ENCODE peak calls at places on chromosome 1, in six cellular contexts. One of them, this sample, is unnamed. For H3K36me3 and H3K4me1, the result is how much of the 10 kb centered on the place peaks cover.

GRCh38 chr1:30048905-30049304 is 674.5 kb downstream of the MATN1 start:
- DNase-seq in heart left ventricle: no peak
- DNase-seq in Peyer's patch: no peak
- DNase-seq in K562: no peak
- DNase-seq in transverse colon: no peak
- DNase-seq in IMR-90: no peak
- DNase-seq in this sample: no peak

GRCh38 chr1:220921991-220922390 is 42.7 kb downstream of the HLX start:
- DNase-seq in heart left ventricle: no peak
- DNase-seq in Peyer's patch: no peak
- DNase-seq in K562: no peak
- DNase-seq in transverse colon: no peak
- DNase-seq in IMR-90: no peak
- DNase-seq in this sample: no peak

GRCh38 chr1:218294531-218294930 is 9.4 kb downstream of the RRP15 start:
- DNase-seq in heart left ventricle: no peak
- DNase-seq in Peyer's patch: no peak
- DNase-seq in K562: no peak
- DNase-seq in transverse colon: no peak
- DNase-seq in IMR-90: peak
- DNase-seq in this sample: no peak

GRCh38 chr1:210347112-210347511 is 18.4 kb downstream of the HHAT start:
- DNase-seq in heart left ventricle: no peak
- DNase-seq in Peyer's patch: no peak
- DNase-seq in K562: no peak
- DNase-seq in transverse colon: no peak
- DNase-seq in IMR-90: no peak
- DNase-seq in this sample: no peak

GRCh38 chr1:160342520-160342919 is 530 bp downstream of the COPA start:
- DNase-seq in heart left ventricle: no peak
- DNase-seq in Peyer's patch: no peak
- DNase-seq in K562: peak
- DNase-seq in transverse colon: no peak
- DNase-seq in IMR-90: no peak
- DNase-seq in this sample: no peak

GRCh38 chr1:87030740-87031400 is 116.4 kb downstream of the HS2ST1 start:
- DNase-seq in heart left ventricle: no peak
- DNase-seq in Peyer's patch: no peak
- DNase-seq in K562: no peak
- DNase-seq in transverse colon: no peak
- DNase-seq in IMR-90: no peak
- DNase-seq in this sample: no peak

GRCh38 chr1:6107409-6108356 is 62.0 kb downstream of the KCNAB2 start:
- DNase-seq in heart left ventricle: no peak
- DNase-seq in Peyer's patch: no peak
- DNase-seq in K562: no peak
- DNase-seq in transverse colon: no peak
- DNase-seq in IMR-90: no peak
- DNase-seq in this sample: no peak

GRCh38 chr1:226268421-226269124 is 40.4 kb downstream of the LIN9 start:
- DNase-seq in heart left ventricle: no peak
- DNase-seq in Peyer's patch: no peak
- DNase-seq in K562: no peak
- DNase-seq in transverse colon: no peak
- DNase-seq in IMR-90: peak
- DNase-seq in this sample: no peak

GRCh38 chr1:67652800-67653199 is 32.2 kb upstream of the GADD45A start:
- DNase-seq in heart left ventricle: no peak
- DNase-seq in Peyer's patch: no peak
- DNase-seq in K562: peak
- DNase-seq in transverse colon: no peak
- DNase-seq in IMR-90: peak
- DNase-seq in this sample: no peak

GRCh38 chr1:36366091-36366661 is 19.5 kb downstream of the STK40 start:
- DNase-seq in heart left ventricle: peak
- DNase-seq in Peyer's patch: no peak
- DNase-seq in K562: no peak
- DNase-seq in transverse colon: no peak
- DNase-seq in IMR-90: peak
- DNase-seq in this sample: no peak

GRCh38 chr1:155226910-155227260 is 18.4 kb downstream of the MTX1 start:
- DNase-seq in heart left ventricle: peak
- DNase-seq in Peyer's patch: peak
- DNase-seq in K562: peak
- DNase-seq in transverse colon: peak
- DNase-seq in IMR-90: peak
- DNase-seq in this sample: peak

GRCh38 chr1:6497215-6497866 is 5.9 kb upstream of the PLEKHG5 start:
- DNase-seq in heart left ventricle: peak
- DNase-seq in Peyer's patch: no peak
- DNase-seq in K562: peak
- DNase-seq in transverse colon: peak
- DNase-seq in IMR-90: no peak
- DNase-seq in this sample: peak

GRCh38 chr1:221708076-221708571 is 33.8 kb downstream of the DUSP10 start:
- DNase-seq in heart left ventricle: no peak
- DNase-seq in Peyer's patch: no peak
- DNase-seq in K562: peak
- DNase-seq in transverse colon: no peak
- DNase-seq in IMR-90: no peak
- DNase-seq in this sample: no peak

GRCh38 chr1:194004146-194004545 is 817.7 kb upstream of the B3GALT2 start:
- DNase-seq in heart left ventricle: no peak
- DNase-seq in Peyer's patch: no peak
- DNase-seq in K562: no peak
- DNase-seq in transverse colon: no peak
- DNase-seq in IMR-90: no peak
- DNase-seq in this sample: no peak

GRCh38 chr1:28308750-28309149 is 20.1 kb upstream of the MED18 start:
- DNase-seq in heart left ventricle: no peak
- DNase-seq in Peyer's patch: no peak
- DNase-seq in K562: no peak
- DNase-seq in transverse colon: no peak
- DNase-seq in IMR-90: no peak
- DNase-seq in this sample: no peak

GRCh38 chr1:81234237-81234636 is 566.5 kb upstream of the ADGRL2 start:
- DNase-seq in heart left ventricle: no peak
- DNase-seq in Peyer's patch: no peak
- DNase-seq in K562: no peak
- DNase-seq in transverse colon: no peak
- DNase-seq in IMR-90: no peak
- DNase-seq in this sample: no peak

DNA sequence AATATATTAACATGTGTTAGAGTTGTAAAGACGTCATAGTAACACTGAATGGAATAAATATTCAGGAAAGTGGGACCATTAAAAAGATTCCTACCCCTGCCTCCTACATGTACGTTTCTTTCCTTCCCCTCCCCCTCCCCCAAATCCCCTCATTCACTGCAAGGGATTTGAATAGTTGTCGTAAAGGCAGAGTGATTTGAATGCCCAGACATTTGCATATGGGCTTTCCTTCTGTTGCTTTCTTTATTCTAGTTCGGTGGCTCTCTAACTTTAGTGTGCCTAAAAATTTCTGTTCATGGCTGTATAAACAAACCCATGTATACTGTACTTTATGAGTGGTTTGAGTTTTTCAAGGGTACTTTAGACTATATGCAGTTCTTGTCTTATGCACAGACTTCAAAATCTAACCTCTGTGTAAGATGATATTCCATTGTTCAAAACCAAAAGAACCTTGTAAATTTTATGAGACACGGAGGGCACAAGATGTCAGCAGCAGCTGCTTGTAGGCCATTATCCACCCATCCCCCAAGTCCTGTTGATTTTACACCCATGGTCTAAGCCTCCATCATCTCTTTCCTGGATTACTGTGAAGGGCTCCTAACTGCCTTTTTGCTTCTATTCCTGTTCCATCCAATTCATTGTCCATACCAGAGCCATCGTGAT is 107.0 kb upstream of the POU3F1 start:
- DNase-seq in heart left ventricle: no peak
- DNase-seq in Peyer's patch: no peak
- DNase-seq in K562: no peak
- DNase-seq in transverse colon: no peak
- DNase-seq in IMR-90: no peak
- DNase-seq in this sample: no peak
- TF ChIP-seq POLR2A in heart left ventricle: no peak
- TF ChIP-seq POLR2A in Peyer's patch: no peak
- TF ChIP-seq POLR2A in K562: no peak
- TF ChIP-seq POLR2A in transverse colon: no peak
- TF ChIP-seq POLR2A in IMR-90: no peak
- TF ChIP-seq POLR2A in this sample: no peak

DNA sequence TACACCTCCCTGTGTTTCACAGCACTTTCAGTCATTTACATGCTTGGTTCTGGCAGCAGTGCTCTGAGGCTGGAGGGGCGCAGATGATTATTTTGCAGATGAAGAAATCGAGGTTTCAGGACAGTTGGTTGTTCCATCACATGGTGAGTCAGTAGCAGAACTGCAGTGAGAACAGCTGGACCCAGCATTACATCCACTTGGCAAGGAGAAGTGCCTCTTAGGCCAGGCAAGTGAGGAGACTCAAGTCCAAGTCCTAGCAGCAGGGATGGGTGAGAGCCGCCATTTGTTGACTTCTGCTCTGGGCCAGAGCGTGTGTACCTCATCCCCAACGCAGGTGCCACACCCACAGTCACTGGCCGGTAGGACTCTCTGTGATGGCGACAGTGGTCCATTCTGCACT is 26.8 kb upstream of the EPHA8 start:
- DNase-seq in heart left ventricle: no peak
- DNase-seq in Peyer's patch: peak
- DNase-seq in K562: no peak
- DNase-seq in transverse colon: no peak
- DNase-seq in IMR-90: peak
- DNase-seq in this sample: no peak
- H3K36me3 ChIP-seq in heart left ventricle: under half
- H3K36me3 ChIP-seq in Peyer's patch: under half
- H3K36me3 ChIP-seq in K562: under half
- H3K36me3 ChIP-seq in transverse colon: under half
- H3K36me3 ChIP-seq in IMR-90: under half
- H3K36me3 ChIP-seq in this sample: under half

GRCh38 chr1:184059887-184060286 is 8.4 kb downstream of the TSEN15 start:
- DNase-seq in heart left ventricle: no peak
- DNase-seq in Peyer's patch: no peak
- DNase-seq in K562: no peak
- DNase-seq in transverse colon: no peak
- DNase-seq in IMR-90: no peak
- DNase-seq in this sample: no peak
- H3K4me1 ChIP-seq in heart left ventricle: under half
- H3K4me1 ChIP-seq in Peyer's patch: under half
- H3K4me1 ChIP-seq in K562: under half
- H3K4me1 ChIP-seq in transverse colon: under half
- H3K4me1 ChIP-seq in IMR-90: under half
- H3K4me1 ChIP-seq in this sample: under half

GRCh38 chr1:16230744-16231143 is 6.2 kb downstream of the CPLANE2 start:
- DNase-seq in heart left ventricle: no peak
- DNase-seq in Peyer's patch: peak
- DNase-seq in K562: no peak
- DNase-seq in transverse colon: no peak
- DNase-seq in IMR-90: no peak
- DNase-seq in this sample: no peak

GRCh38 chr1:16229976-16230740 is 6.8 kb downstream of the CPLANE2 start:
- DNase-seq in heart left ventricle: no peak
- DNase-seq in Peyer's patch: no peak
- DNase-seq in K562: no peak
- DNase-seq in transverse colon: no peak
- DNase-seq in IMR-90: no peak
- DNase-seq in this sample: no peak

GRCh38 chr1:16224472-16224871 is 12.0 kb upstream of the ARHGEF19 start:
- DNase-seq in heart left ventricle: no peak
- DNase-seq in Peyer's patch: no peak
- DNase-seq in K562: no peak
- DNase-seq in transverse colon: no peak
- DNase-seq in IMR-90: no peak
- DNase-seq in this sample: no peak

GRCh38 chr1:16226129-16226494 is 10.9 kb downstream of the CPLANE2 start:
- DNase-seq in heart left ventricle: no peak
- DNase-seq in Peyer's patch: peak
- DNase-seq in K562: no peak
- DNase-seq in transverse colon: no peak
- DNase-seq in IMR-90: no peak
- DNase-seq in this sample: no peak

DNA sequence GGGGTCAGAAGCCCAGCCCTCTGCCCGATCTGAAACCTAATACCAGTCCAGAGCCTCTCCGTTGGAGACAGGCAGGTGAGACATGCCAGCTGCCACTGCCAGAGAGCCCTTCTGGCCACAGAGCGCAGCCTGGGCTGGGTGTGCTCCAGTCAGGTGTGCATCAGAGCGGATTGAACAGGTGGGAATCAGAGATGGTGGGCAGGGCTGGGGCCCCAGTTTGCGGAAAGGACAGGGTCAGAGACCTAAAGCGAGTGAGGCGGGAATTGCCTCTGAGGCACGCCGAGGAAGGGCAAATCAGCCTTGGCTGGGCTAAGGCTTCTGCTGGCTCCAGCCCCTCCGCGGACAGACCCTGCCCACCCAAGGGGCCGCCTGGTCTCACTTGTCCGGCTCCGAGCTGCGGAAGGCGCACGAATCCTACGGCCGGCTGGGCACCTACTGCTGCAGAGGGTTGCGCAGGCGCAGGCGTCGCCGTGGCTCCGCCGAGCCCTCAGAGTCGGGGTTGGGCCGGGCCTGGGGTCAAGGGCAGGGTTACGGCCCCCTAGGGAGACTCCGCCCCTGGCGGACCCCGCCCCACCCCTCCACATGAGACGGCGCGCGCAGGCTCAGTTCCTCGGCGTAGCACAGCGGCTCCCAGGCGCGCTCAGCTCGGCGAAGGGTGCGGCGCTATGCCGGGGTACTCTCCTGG is 10.3 kb downstream of the CPLANE2 start:
- DNase-seq in heart left ventricle: peak
- DNase-seq in Peyer's patch: peak
- DNase-seq in K562: no peak
- DNase-seq in transverse colon: peak
- DNase-seq in IMR-90: no peak
- DNase-seq in this sample: peak
- TF ChIP-seq POLR2A in heart left ventricle: no peak
- TF ChIP-seq POLR2A in Peyer's patch: no peak
- TF ChIP-seq POLR2A in K562: no peak
- TF ChIP-seq POLR2A in transverse colon: no peak
- TF ChIP-seq POLR2A in IMR-90: no peak
- TF ChIP-seq POLR2A in this sample: no peak